ENCODE peak calls at places on chromosomes 5 and 9, in five cellular contexts. One of them, this sample, is unnamed.

GRCh38 chr9:84394036-84394435 is 53.5 kb upstream of the SLC28A3 start:
- DNase-seq in astrocyte: no peak
- DNase-seq in aorta: no peak
- DNase-seq in Panc1: no peak
- DNase-seq in HuH-7.5: no peak
- DNase-seq in this sample: no peak

GRCh38 chr5:177176175-177176704 is 42.7 kb downstream of the NSD1 start:
- DNase-seq in astrocyte: no peak
- DNase-seq in aorta: no peak
- DNase-seq in Panc1: no peak
- DNase-seq in HuH-7.5: no peak
- DNase-seq in this sample: peak

GRCh38 chr5:57662991-57663390 is 180.4 kb upstream of the ACTBL2 start:
- DNase-seq in astrocyte: peak
- DNase-seq in aorta: no peak
- DNase-seq in Panc1: no peak
- DNase-seq in HuH-7.5: no peak
- DNase-seq in this sample: peak

GRCh38 chr9:124741149-124741548 is 30.0 kb downstream of the NR6A1 start:
- DNase-seq in astrocyte: no peak
- DNase-seq in aorta: no peak
- DNase-seq in Panc1: no peak
- DNase-seq in HuH-7.5: no peak
- DNase-seq in this sample: no peak

GRCh38 chr5:157283434-157283833 is 17.5 kb downstream of the CYFIP2 start:
- DNase-seq in astrocyte: no peak
- DNase-seq in aorta: no peak
- DNase-seq in Panc1: no peak
- DNase-seq in HuH-7.5: no peak
- DNase-seq in this sample: no peak

GRCh38 chr5:40220260-40220659 is 459.5 kb upstream of the PTGER4 start:
- DNase-seq in astrocyte: peak
- DNase-seq in aorta: no peak
- DNase-seq in Panc1: no peak
- DNase-seq in HuH-7.5: no peak
- DNase-seq in this sample: no peak

GRCh38 chr9:15306068-15306756 is 804 bp downstream of the TTC39B start:
- DNase-seq in astrocyte: peak
- DNase-seq in aorta: peak
- DNase-seq in Panc1: no peak
- DNase-seq in HuH-7.5: peak
- DNase-seq in this sample: peak

GRCh38 chr5:137254695-137255094 is 244.4 kb downstream of the SPOCK1 start:
- DNase-seq in astrocyte: no peak
- DNase-seq in aorta: no peak
- DNase-seq in Panc1: no peak
- DNase-seq in HuH-7.5: no peak
- DNase-seq in this sample: peak

GRCh38 chr9:3804148-3804547 is 278.3 kb upstream of the RFX3 start:
- DNase-seq in astrocyte: no peak
- DNase-seq in aorta: no peak
- DNase-seq in Panc1: no peak
- DNase-seq in HuH-7.5: no peak
- DNase-seq in this sample: peak

GRCh38 chr9:113536483-113537226 is 73.1 kb downstream of the RGS3 start:
- DNase-seq in astrocyte: peak
- DNase-seq in aorta: peak
- DNase-seq in Panc1: no peak
- DNase-seq in HuH-7.5: no peak
- DNase-seq in this sample: peak

GRCh38 chr5:113451797-113452196 is 17.0 kb upstream of the TSSK1B start:
- DNase-seq in astrocyte: no peak
- DNase-seq in aorta: no peak
- DNase-seq in Panc1: no peak
- DNase-seq in HuH-7.5: no peak
- DNase-seq in this sample: no peak

GRCh38 chr5:53895091-53895683 is 334.7 kb downstream of the NDUFS4 start:
- DNase-seq in astrocyte: no peak
- DNase-seq in aorta: no peak
- DNase-seq in Panc1: no peak
- DNase-seq in HuH-7.5: no peak
- DNase-seq in this sample: no peak

GRCh38 chr5:5419291-5420210 is 2.9 kb upstream of the ICE1 start:
- DNase-seq in astrocyte: peak
- DNase-seq in aorta: no peak
- DNase-seq in Panc1: peak
- DNase-seq in HuH-7.5: no peak
- DNase-seq in this sample: peak

GRCh38 chr9:116394070-116394469 is 240.5 kb downstream of the PAPPA start:
- DNase-seq in astrocyte: no peak
- DNase-seq in aorta: no peak
- DNase-seq in Panc1: no peak
- DNase-seq in HuH-7.5: no peak
- DNase-seq in this sample: no peak

GRCh38 chr5:10701567-10702039 is 59.4 kb downstream of the DAP start:
- DNase-seq in astrocyte: peak
- DNase-seq in aorta: no peak
- DNase-seq in Panc1: no peak
- DNase-seq in HuH-7.5: peak
- DNase-seq in this sample: peak

GRCh38 chr5:66959668-66960067 is 236.9 kb downstream of the CD180 start:
- DNase-seq in astrocyte: peak
- DNase-seq in aorta: no peak
- DNase-seq in Panc1: peak
- DNase-seq in HuH-7.5: no peak
- DNase-seq in this sample: peak

GRCh38 chr9:109449036-109449798 is 48.9 kb downstream of the PTPN3 start:
- DNase-seq in astrocyte: no peak
- DNase-seq in aorta: no peak
- DNase-seq in Panc1: no peak
- DNase-seq in HuH-7.5: no peak
- DNase-seq in this sample: no peak